ENCODE peak calls at places on chromosomes 6 and 20, in ten cellular contexts. One of them, this sample, is unnamed.

GRCh38 chr20:33667245-33668086 is 723 bp downstream of the ACTL10 start:
- DNase-seq in uterus: peak; percentile 69
- DNase-seq in GM12865: peak; percentile 90
- DNase-seq in SK-N-SH: peak; percentile 74
- DNase-seq in ovary: peak; percentile 79
- DNase-seq in cardiac muscle cell: peak; percentile 86
- DNase-seq in GM06990: peak; percentile 88
- DNase-seq in breast epithelium: peak; percentile 68
- DNase-seq in fibroblast of lung: peak; percentile 66
- DNase-seq in left lung: peak; percentile 97
- DNase-seq in this sample: peak; percentile 97

GRCh38 chr6:109816452-109817374 is 125.6 kb downstream of the FIG4 start:
- DNase-seq in uterus: no peak
- DNase-seq in GM12865: no peak
- DNase-seq in SK-N-SH: no peak
- DNase-seq in ovary: no peak
- DNase-seq in cardiac muscle cell: no peak
- DNase-seq in GM06990: no peak
- DNase-seq in breast epithelium: no peak
- DNase-seq in fibroblast of lung: no peak
- DNase-seq in left lung: no peak
- DNase-seq in this sample: no peak

GRCh38 chr6:52640170-52640569 is 30.7 kb upstream of the TMEM14A start:
- DNase-seq in uterus: no peak
- DNase-seq in GM12865: no peak
- DNase-seq in SK-N-SH: no peak
- DNase-seq in ovary: no peak
- DNase-seq in cardiac muscle cell: peak; percentile 80
- DNase-seq in GM06990: no peak
- DNase-seq in breast epithelium: no peak
- DNase-seq in fibroblast of lung: peak; percentile 64
- DNase-seq in left lung: no peak
- DNase-seq in this sample: peak; percentile 47

GRCh38 chr6:33640361-33640760 is 19.2 kb downstream of the ITPR3 start:
- DNase-seq in uterus: no peak
- DNase-seq in GM12865: no peak
- DNase-seq in SK-N-SH: no peak
- DNase-seq in ovary: no peak
- DNase-seq in cardiac muscle cell: no peak
- DNase-seq in GM06990: no peak
- DNase-seq in breast epithelium: no peak
- DNase-seq in fibroblast of lung: no peak
- DNase-seq in left lung: peak; percentile 71
- DNase-seq in this sample: no peak

GRCh38 chr6:135922746-135923145 is 71.2 kb downstream of the PDE7B start:
- DNase-seq in uterus: peak; percentile 76
- DNase-seq in GM12865: no peak
- DNase-seq in SK-N-SH: peak; percentile 49
- DNase-seq in ovary: no peak
- DNase-seq in cardiac muscle cell: peak; percentile 78
- DNase-seq in GM06990: no peak
- DNase-seq in breast epithelium: no peak
- DNase-seq in fibroblast of lung: peak; percentile 66
- DNase-seq in left lung: no peak
- DNase-seq in this sample: no peak

GRCh38 chr6:87742106-87742505 is 40.1 kb upstream of the AKIRIN2 start:
- DNase-seq in uterus: no peak
- DNase-seq in GM12865: peak; percentile 88
- DNase-seq in SK-N-SH: no peak
- DNase-seq in ovary: no peak
- DNase-seq in cardiac muscle cell: no peak
- DNase-seq in GM06990: peak; percentile 71
- DNase-seq in breast epithelium: no peak
- DNase-seq in fibroblast of lung: no peak
- DNase-seq in left lung: no peak
- DNase-seq in this sample: no peak

GRCh38 chr6:17038316-17038715 is 63.5 kb upstream of the STMND1 start:
- DNase-seq in uterus: no peak
- DNase-seq in GM12865: no peak
- DNase-seq in SK-N-SH: no peak
- DNase-seq in ovary: no peak
- DNase-seq in cardiac muscle cell: peak; percentile 74
- DNase-seq in GM06990: no peak
- DNase-seq in breast epithelium: no peak
- DNase-seq in fibroblast of lung: peak; percentile 72
- DNase-seq in left lung: no peak
- DNase-seq in this sample: no peak

GRCh38 chr6:140441256-140441655 is 1066.8 kb upstream of the CITED2 start:
- DNase-seq in uterus: no peak
- DNase-seq in GM12865: peak; percentile 41
- DNase-seq in SK-N-SH: peak; percentile 11
- DNase-seq in ovary: peak; percentile 46
- DNase-seq in cardiac muscle cell: peak; percentile 71
- DNase-seq in GM06990: no peak
- DNase-seq in breast epithelium: peak; percentile 30
- DNase-seq in fibroblast of lung: peak; percentile 67
- DNase-seq in left lung: peak; percentile 22
- DNase-seq in this sample: peak; percentile 16

GRCh38 chr6:124770131-124770530 is 192.1 kb upstream of the RNF217 start:
- DNase-seq in uterus: no peak
- DNase-seq in GM12865: no peak
- DNase-seq in SK-N-SH: no peak
- DNase-seq in ovary: no peak
- DNase-seq in cardiac muscle cell: no peak
- DNase-seq in GM06990: no peak
- DNase-seq in breast epithelium: no peak
- DNase-seq in fibroblast of lung: no peak
- DNase-seq in left lung: no peak
- DNase-seq in this sample: no peak

GRCh38 chr6:11532097-11532496 is 5.5 kb upstream of the TMEM170B start:
- DNase-seq in uterus: no peak
- DNase-seq in GM12865: no peak
- DNase-seq in SK-N-SH: no peak
- DNase-seq in ovary: no peak
- DNase-seq in cardiac muscle cell: peak; percentile 12
- DNase-seq in GM06990: no peak
- DNase-seq in breast epithelium: no peak
- DNase-seq in fibroblast of lung: no peak
- DNase-seq in left lung: no peak
- DNase-seq in this sample: no peak

GRCh38 chr6:31740397-31741223 is 805 bp downstream of the MSH5 start:
- DNase-seq in uterus: no peak
- DNase-seq in GM12865: peak; percentile 62
- DNase-seq in SK-N-SH: no peak
- DNase-seq in ovary: no peak
- DNase-seq in cardiac muscle cell: no peak
- DNase-seq in GM06990: no peak
- DNase-seq in breast epithelium: no peak
- DNase-seq in fibroblast of lung: no peak
- DNase-seq in left lung: peak; percentile 89
- DNase-seq in this sample: peak; percentile 69

GRCh38 chr20:36571564-36572504 is 1.6 kb upstream of the TGIF2 start:
- DNase-seq in uterus: no peak
- DNase-seq in GM12865: no peak
- DNase-seq in SK-N-SH: no peak
- DNase-seq in ovary: no peak
- DNase-seq in cardiac muscle cell: no peak
- DNase-seq in GM06990: no peak
- DNase-seq in breast epithelium: no peak
- DNase-seq in fibroblast of lung: no peak
- DNase-seq in left lung: no peak
- DNase-seq in this sample: no peak

GRCh38 chr6:35305117-35305516 is 7.5 kb downstream of the DEF6 start:
- DNase-seq in uterus: no peak
- DNase-seq in GM12865: no peak
- DNase-seq in SK-N-SH: no peak
- DNase-seq in ovary: no peak
- DNase-seq in cardiac muscle cell: no peak
- DNase-seq in GM06990: no peak
- DNase-seq in breast epithelium: no peak
- DNase-seq in fibroblast of lung: no peak
- DNase-seq in left lung: no peak
- DNase-seq in this sample: no peak

GRCh38 chr6:16681260-16681873 is 79.9 kb downstream of the ATXN1 start:
- DNase-seq in uterus: no peak
- DNase-seq in GM12865: no peak
- DNase-seq in SK-N-SH: no peak
- DNase-seq in ovary: no peak
- DNase-seq in cardiac muscle cell: peak; percentile 94
- DNase-seq in GM06990: no peak
- DNase-seq in breast epithelium: no peak
- DNase-seq in fibroblast of lung: peak; percentile 97
- DNase-seq in left lung: no peak
- DNase-seq in this sample: no peak

GRCh38 chr20:48350291-48350988 is 477.4 kb downstream of the PREX1 start:
- DNase-seq in uterus: no peak
- DNase-seq in GM12865: peak; percentile 67
- DNase-seq in SK-N-SH: peak; percentile 56
- DNase-seq in ovary: no peak
- DNase-seq in cardiac muscle cell: peak; percentile 22
- DNase-seq in GM06990: peak; percentile 37
- DNase-seq in breast epithelium: no peak
- DNase-seq in fibroblast of lung: no peak
- DNase-seq in left lung: no peak
- DNase-seq in this sample: no peak
- TF ChIP-seq CTCF in uterus: no peak
- TF ChIP-seq CTCF in GM12865: peak; percentile 51
- TF ChIP-seq CTCF in SK-N-SH: peak; percentile 32
- TF ChIP-seq CTCF in ovary: no peak
- TF ChIP-seq CTCF in cardiac muscle cell: no peak
- TF ChIP-seq CTCF in GM06990: peak; percentile 69
- TF ChIP-seq CTCF in breast epithelium: no peak
- TF ChIP-seq CTCF in fibroblast of lung: no peak
- TF ChIP-seq CTCF in left lung: no peak
- TF ChIP-seq CTCF in this sample: peak; percentile 52

GRCh38 chr6:138374815-138375214 is 2.9 kb upstream of the SMIM28 start:
- DNase-seq in uterus: no peak
- DNase-seq in GM12865: no peak
- DNase-seq in SK-N-SH: no peak
- DNase-seq in ovary: no peak
- DNase-seq in cardiac muscle cell: no peak
- DNase-seq in GM06990: no peak
- DNase-seq in breast epithelium: no peak
- DNase-seq in fibroblast of lung: no peak
- DNase-seq in left lung: no peak
- DNase-seq in this sample: no peak

GRCh38 chr6:138374230-138374629 is 3.5 kb upstream of the SMIM28 start:
- DNase-seq in uterus: no peak
- DNase-seq in GM12865: no peak
- DNase-seq in SK-N-SH: no peak
- DNase-seq in ovary: no peak
- DNase-seq in cardiac muscle cell: no peak
- DNase-seq in GM06990: no peak
- DNase-seq in breast epithelium: no peak
- DNase-seq in fibroblast of lung: no peak
- DNase-seq in left lung: no peak
- DNase-seq in this sample: no peak

GRCh38 chr6:138371452-138371711 is 6.3 kb upstream of the SMIM28 start:
- DNase-seq in uterus: no peak
- DNase-seq in GM12865: no peak
- DNase-seq in SK-N-SH: no peak
- DNase-seq in ovary: no peak
- DNase-seq in cardiac muscle cell: no peak
- DNase-seq in GM06990: no peak
- DNase-seq in breast epithelium: no peak
- DNase-seq in fibroblast of lung: no peak
- DNase-seq in left lung: no peak
- DNase-seq in this sample: no peak

GRCh38 chr6:138371720-138372119 is 6.0 kb upstream of the SMIM28 start:
- DNase-seq in uterus: no peak
- DNase-seq in GM12865: no peak
- DNase-seq in SK-N-SH: no peak
- DNase-seq in ovary: no peak
- DNase-seq in cardiac muscle cell: peak; percentile 59
- DNase-seq in GM06990: no peak
- DNase-seq in breast epithelium: no peak
- DNase-seq in fibroblast of lung: no peak
- DNase-seq in left lung: no peak
- DNase-seq in this sample: peak; percentile 33

GRCh38 chr6:138372711-138373463 is 4.8 kb upstream of the SMIM28 start:
- DNase-seq in uterus: no peak
- DNase-seq in GM12865: no peak
- DNase-seq in SK-N-SH: no peak
- DNase-seq in ovary: no peak
- DNase-seq in cardiac muscle cell: peak; percentile 52
- DNase-seq in GM06990: no peak
- DNase-seq in breast epithelium: no peak
- DNase-seq in fibroblast of lung: no peak
- DNase-seq in left lung: no peak
- DNase-seq in this sample: no peak
- TF ChIP-seq CTCF in uterus: no peak
- TF ChIP-seq CTCF in GM12865: no peak
- TF ChIP-seq CTCF in SK-N-SH: no peak
- TF ChIP-seq CTCF in ovary: no peak
- TF ChIP-seq CTCF in cardiac muscle cell: no peak
- TF ChIP-seq CTCF in GM06990: no peak
- TF ChIP-seq CTCF in breast epithelium: no peak
- TF ChIP-seq CTCF in fibroblast of lung: no peak
- TF ChIP-seq CTCF in left lung: no peak
- TF ChIP-seq CTCF in this sample: no peak

GRCh38 chr6:7727150-7727950 is 1.5 kb downstream of the BMP6 start:
- DNase-seq in uterus: no peak
- DNase-seq in GM12865: peak; percentile 18
- DNase-seq in SK-N-SH: peak; percentile 60
- DNase-seq in ovary: no peak
- DNase-seq in cardiac muscle cell: peak; percentile 20
- DNase-seq in GM06990: peak; percentile 36
- DNase-seq in breast epithelium: no peak
- DNase-seq in fibroblast of lung: no peak
- DNase-seq in left lung: peak; percentile 78
- DNase-seq in this sample: peak; percentile 6
- TF ChIP-seq CTCF in uterus: no peak
- TF ChIP-seq CTCF in GM12865: no peak
- TF ChIP-seq CTCF in SK-N-SH: no peak
- TF ChIP-seq CTCF in ovary: no peak
- TF ChIP-seq CTCF in cardiac muscle cell: peak; percentile 7
- TF ChIP-seq CTCF in GM06990: no peak
- TF ChIP-seq CTCF in breast epithelium: no peak
- TF ChIP-seq CTCF in fibroblast of lung: no peak
- TF ChIP-seq CTCF in left lung: no peak
- TF ChIP-seq CTCF in this sample: no peak

GRCh38 chr6:3057063-3057462 is 11.2 kb upstream of the RIPK1 start:
- DNase-seq in uterus: no peak
- DNase-seq in GM12865: no peak
- DNase-seq in SK-N-SH: no peak
- DNase-seq in ovary: no peak
- DNase-seq in cardiac muscle cell: no peak
- DNase-seq in GM06990: no peak
- DNase-seq in breast epithelium: no peak
- DNase-seq in fibroblast of lung: no peak
- DNase-seq in left lung: no peak
- DNase-seq in this sample: no peak

GRCh38 chr6:3063733-3064700 is 4.3 kb upstream of the RIPK1 start:
- DNase-seq in uterus: peak; percentile 95
- DNase-seq in GM12865: peak; percentile 93
- DNase-seq in SK-N-SH: peak; percentile 89
- DNase-seq in ovary: peak; percentile 84
- DNase-seq in cardiac muscle cell: peak; percentile 96
- DNase-seq in GM06990: peak; percentile 89
- DNase-seq in breast epithelium: peak; percentile 90
- DNase-seq in fibroblast of lung: peak; percentile 93
- DNase-seq in left lung: peak; percentile 100
- DNase-seq in this sample: peak; percentile 83

GRCh38 chr6:3058957-3059356 is 9.3 kb upstream of the RIPK1 start:
- DNase-seq in uterus: no peak
- DNase-seq in GM12865: no peak
- DNase-seq in SK-N-SH: no peak
- DNase-seq in ovary: no peak
- DNase-seq in cardiac muscle cell: no peak
- DNase-seq in GM06990: no peak
- DNase-seq in breast epithelium: no peak
- DNase-seq in fibroblast of lung: no peak
- DNase-seq in left lung: no peak
- DNase-seq in this sample: no peak

GRCh38 chr6:3061501-3061941 is 6.8 kb upstream of the RIPK1 start:
- DNase-seq in uterus: no peak
- DNase-seq in GM12865: no peak
- DNase-seq in SK-N-SH: no peak
- DNase-seq in ovary: no peak
- DNase-seq in cardiac muscle cell: peak; percentile 84
- DNase-seq in GM06990: no peak
- DNase-seq in breast epithelium: no peak
- DNase-seq in fibroblast of lung: peak; percentile 56
- DNase-seq in left lung: no peak
- DNase-seq in this sample: peak; percentile 18
- TF ChIP-seq CTCF in uterus: no peak
- TF ChIP-seq CTCF in GM12865: no peak
- TF ChIP-seq CTCF in SK-N-SH: peak; percentile 50
- TF ChIP-seq CTCF in ovary: no peak
- TF ChIP-seq CTCF in cardiac muscle cell: peak; percentile 34
- TF ChIP-seq CTCF in GM06990: no peak
- TF ChIP-seq CTCF in breast epithelium: no peak
- TF ChIP-seq CTCF in fibroblast of lung: no peak
- TF ChIP-seq CTCF in left lung: no peak
- TF ChIP-seq CTCF in this sample: no peak